ENCODE peak calls at places on chromosome 21, in ten cellular contexts. Z is tibial nerve; K is progenitor cell of endocrine pancreas; J is HTR-8/SVneo; P is ELF-1; Y is T-helper 2 cell; M is naive thymus-derived CD8-positive, alpha-beta T cell; H is brain microvascular endothelial cell; X is T-helper 17 cell; U is esophagus squamous epithelium. D is an unnamed sample.

GRCh38 chr21:42472521-42472920 is 23.5 kb downstream of the RSPH1 start:
- DNase-seq in Z (no peak), K (no peak), J (no peak), P (no peak), Y (no peak), M (no peak), H (no peak), X (no peak), U (no peak), D (no peak)

GRCh38 chr21:14403681-14404318 is 20.9 kb upstream of the HSPA13 start:
- DNase-seq in Z (no peak), K (no peak), J (peak), P (no peak), Y (no peak), M (no peak), H (peak), X (no peak), U (no peak), D (peak)

GRCh38 chr21:46063227-46063626 is 34.7 kb upstream of the COL6A2 start:
- DNase-seq in Z (no peak), K (no peak), J (no peak), P (no peak), Y (no peak), M (no peak), H (no peak), X (no peak), U (no peak), D (no peak)

GRCh38 chr21:40548134-40548533 is 298.8 kb downstream of the DSCAM start:
- DNase-seq in Z (no peak), K (no peak), J (no peak), P (no peak), Y (no peak), M (no peak), H (no peak), X (no peak), U (no peak), D (no peak)

GRCh38 chr21:28776251-28776650 is 216.4 kb downstream of the LTN1 start:
- DNase-seq in Z (no peak), K (no peak), J (no peak), P (no peak), Y (peak), M (no peak), H (peak), X (no peak), U (no peak), D (no peak)

GRCh38 chr21:37575536-37576083 is 209.0 kb downstream of the DYRK1A start:
- DNase-seq in Z (no peak), K (no peak), J (no peak), P (no peak), Y (no peak), M (no peak), H (no peak), X (no peak), U (no peak), D (no peak)

GRCh38 chr21:28111151-28111619 is 881.5 kb downstream of the LTN1 start:
- DNase-seq in Z (no peak), K (no peak), J (no peak), P (peak), Y (no peak), M (no peak), H (peak), X (no peak), U (no peak), D (no peak)

GRCh38 chr21:42157606-42158310 is 61.2 kb upstream of the ABCG1 start:
- DNase-seq in Z (no peak), K (no peak), J (no peak), P (peak), Y (no peak), M (no peak), H (no peak), X (no peak), U (no peak), D (no peak)

GRCh38 chr21:34593423-34593822 is 21.5 kb downstream of the RCAN1 start:
- DNase-seq in Z (no peak), K (no peak), J (no peak), P (no peak), Y (no peak), M (no peak), H (no peak), X (no peak), U (no peak), D (no peak)

GRCh38 chr21:27536319-27536718 is 569.4 kb upstream of the ADAMTS5 start:
- DNase-seq in Z (no peak), K (no peak), J (no peak), P (no peak), Y (no peak), M (no peak), H (no peak), X (no peak), U (no peak), D (no peak)

GRCh38 chr21:37704751-37705150 is 211.5 kb downstream of the KCNJ6 start:
- DNase-seq in Z (no peak), K (no peak), J (no peak), P (no peak), Y (no peak), M (no peak), H (no peak), X (no peak), U (no peak), D (no peak)

GRCh38 chr21:43811262-43812105 is 22.1 kb downstream of the RRP1 start:
- DNase-seq in Z (no peak), K (no peak), J (no peak), P (no peak), Y (no peak), M (no peak), H (no peak), X (no peak), U (no peak), D (no peak)

GRCh38 chr21:29155118-29155932 is 24.9 kb downstream of the MAP3K7CL start:
- DNase-seq in Z (peak), K (no peak), J (no peak), P (peak), Y (no peak), M (no peak), H (peak), X (no peak), U (no peak), D (no peak)

GRCh38 chr21:43662286-43662685 is 2.9 kb downstream of the RRP1B start:
- DNase-seq in Z (no peak), K (no peak), J (no peak), P (no peak), Y (no peak), M (no peak), H (no peak), X (no peak), U (no peak), D (no peak)

GRCh38 chr21:44353200-44353970 is at the start of gene TRPM2:
- DNase-seq in Z (no peak), K (no peak), J (no peak), P (no peak), Y (no peak), M (no peak), H (no peak), X (no peak), U (no peak), D (no peak)

GRCh38 chr21:16071082-16071481 is 341.3 kb downstream of the USP25 start:
- DNase-seq in Z (no peak), K (no peak), J (no peak), P (no peak), Y (no peak), M (no peak), H (no peak), X (no peak), U (no peak), D (no peak)

D was measured in germinal center.